ENCODE peak calls at places on chromosome 22, in four cellular contexts. L is left ventricle myocardium inferior, G is osteocyte, U is ovary. C is an unnamed sample.

GRCh38 chr22:47592791-47593190 is 830.3 kb downstream of the TBC1D22A start:
- DNase-seq in L (no peak), G (peak), U (no peak), C (no peak)

GRCh38 chr22:32206774-32207758 is 2.2 kb upstream of the RFPL2 start:
- DNase-seq in L (no peak), G (no peak), U (no peak), C (peak)

GRCh38 chr22:43388420-43388851 is 23.4 kb upstream of the MPPED1 start:
- DNase-seq in L (peak), G (peak), U (peak), C (peak)

GRCh38 chr22:50507421-50507990 is at the start of gene LMF2:
- DNase-seq in L (peak), G (peak), U (peak), C (peak)

GRCh38 chr22:31210830-31211503 is 1.1 kb upstream of the LIMK2 start:
- DNase-seq in L (peak), G (no peak), U (no peak), C (peak)

GRCh38 chr22:45887202-45888131 is 89.5 kb downstream of the WNT7B start:
- DNase-seq in L (peak), G (no peak), U (no peak), C (no peak)

GRCh38 chr22:22565991-22566390 is 6.9 kb upstream of the PRAME start:
- DNase-seq in L (no peak), G (no peak), U (no peak), C (no peak)

GRCh38 chr22:37317698-37318210 is 35.4 kb downstream of the CYTH4 start:
- DNase-seq in L (no peak), G (no peak), U (no peak), C (no peak)

GRCh38 chr22:26558246-26558895 is 31.6 kb downstream of the TPST2 start:
- DNase-seq in L (no peak), G (no peak), U (no peak), C (no peak)

GRCh38 chr22:30838111-30838510 is 130.5 kb downstream of the MORC2 start:
- DNase-seq in L (no peak), G (peak), U (no peak), C (no peak)

GRCh38 chr22:48547971-48548370 is 1279.7 kb downstream of the BRD1 start:
- DNase-seq in L (no peak), G (no peak), U (no peak), C (no peak)

GRCh38 chr22:38730411-38730871 is 24.7 kb downstream of the GTPBP1 start:
- DNase-seq in L (no peak), G (no peak), U (no peak), C (no peak)

GRCh38 chr22:40213478-40213877 is 35.8 kb downstream of the TNRC6B start:
- DNase-seq in L (no peak), G (peak), U (no peak), C (no peak)

GRCh38 chr22:30483169-30483568 is 11.4 kb upstream of the SEC14L3 start:
- DNase-seq in L (no peak), G (no peak), U (no peak), C (no peak)

GRCh38 chr22:31575190-31575589 is 78.9 kb downstream of the SFI1 start:
- DNase-seq in L (no peak), G (no peak), U (peak), C (no peak)

GRCh38 chr22:36374603-36375024 is 13.2 kb downstream of the MYH9 start:
- DNase-seq in L (no peak), G (no peak), U (no peak), C (peak)

GRCh38 chr22:42856179-42856864 is 751 bp downstream of the ARFGAP3 start:
- DNase-seq in L (peak), G (no peak), U (peak), C (peak)

GRCh38 chr22:31093956-31094622 is 13.0 kb downstream of the SMTN start:
- DNase-seq in L (peak), G (no peak), U (peak), C (no peak)

GRCh38 chr22:49358041-49358440 is 469.6 kb downstream of the BRD1 start:
- DNase-seq in L (no peak), G (peak), U (no peak), C (no peak)

GRCh38 chr22:24968066-24968561 is 15.6 kb downstream of the KIAA1671 start:
- DNase-seq in L (no peak), G (no peak), U (no peak), C (no peak)

GRCh38 chr22:47130883-47131610 is 368.6 kb downstream of the TBC1D22A start:
- DNase-seq in L (peak), G (no peak), U (no peak), C (no peak)

GRCh38 chr22:33542153-33542552 is 378.1 kb downstream of the LARGE1 start:
- DNase-seq in L (no peak), G (no peak), U (no peak), C (no peak)

GRCh38 chr22:50656122-50657070 is 16.2 kb upstream of the SHANK3 start:
- DNase-seq in L (no peak), G (peak), U (no peak), C (no peak)

DNA sequence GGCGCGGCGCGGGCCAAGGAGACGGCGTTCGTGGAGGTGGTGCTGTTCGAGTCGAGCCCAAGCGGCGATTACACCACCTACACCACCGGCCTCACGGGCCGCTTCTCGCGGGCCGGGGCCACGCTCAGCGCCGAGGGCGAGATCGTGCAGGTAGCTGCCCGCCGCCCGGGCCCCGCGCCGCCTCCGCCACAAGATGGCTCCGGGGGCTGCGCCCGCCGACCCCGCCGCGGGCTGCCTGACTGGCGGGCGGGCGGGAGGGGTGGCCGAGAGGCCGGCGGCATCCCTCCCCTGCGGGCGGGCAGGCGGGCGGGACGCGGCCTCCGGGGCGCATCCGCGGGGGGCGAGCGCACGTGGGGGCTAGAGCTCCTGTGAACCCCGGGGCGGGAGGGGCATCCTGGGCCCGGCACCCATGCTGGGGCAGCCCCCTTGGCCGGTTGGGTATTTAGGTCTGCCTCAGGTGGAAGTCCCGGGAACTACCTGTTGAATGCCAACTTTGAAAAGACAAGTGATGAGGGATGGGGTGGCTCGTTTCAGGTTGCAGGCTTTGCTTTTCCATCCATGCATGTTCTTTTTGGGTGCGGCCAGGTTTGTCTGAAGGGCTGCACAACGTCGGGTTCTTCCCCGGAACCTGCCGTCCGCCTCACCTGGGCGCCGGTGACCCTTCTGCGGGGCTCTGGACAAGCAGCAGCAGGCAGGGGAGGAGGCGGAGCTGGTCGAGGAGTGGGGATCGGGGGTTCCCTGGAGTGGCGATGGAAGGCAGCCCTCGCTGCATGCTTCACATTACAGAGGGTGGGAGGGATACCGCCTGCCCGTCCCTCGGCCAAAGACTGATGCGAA is 763 bp downstream of the ZNRF3 start:
- DNase-seq in L (peak), G (no peak), U (peak), C (peak)
- TF ChIP-seq CTCF in L (no peak), G (peak), U (no peak), C (peak)

GRCh38 chr22:44582016-44582415 is 84.0 kb upstream of the RTL6 start:
- DNase-seq in L (no peak), G (no peak), U (no peak), C (no peak)

GRCh38 chr22:44578516-44579230 is 80.6 kb upstream of the RTL6 start:
- DNase-seq in L (no peak), G (no peak), U (no peak), C (no peak)

GRCh38 chr22:44580176-44580575 is 82.1 kb upstream of the RTL6 start:
- DNase-seq in L (no peak), G (no peak), U (no peak), C (no peak)

GRCh38 chr22:44583076-44583760 is 85.2 kb upstream of the RTL6 start:
- DNase-seq in L (peak), G (no peak), U (no peak), C (no peak)

DNA sequence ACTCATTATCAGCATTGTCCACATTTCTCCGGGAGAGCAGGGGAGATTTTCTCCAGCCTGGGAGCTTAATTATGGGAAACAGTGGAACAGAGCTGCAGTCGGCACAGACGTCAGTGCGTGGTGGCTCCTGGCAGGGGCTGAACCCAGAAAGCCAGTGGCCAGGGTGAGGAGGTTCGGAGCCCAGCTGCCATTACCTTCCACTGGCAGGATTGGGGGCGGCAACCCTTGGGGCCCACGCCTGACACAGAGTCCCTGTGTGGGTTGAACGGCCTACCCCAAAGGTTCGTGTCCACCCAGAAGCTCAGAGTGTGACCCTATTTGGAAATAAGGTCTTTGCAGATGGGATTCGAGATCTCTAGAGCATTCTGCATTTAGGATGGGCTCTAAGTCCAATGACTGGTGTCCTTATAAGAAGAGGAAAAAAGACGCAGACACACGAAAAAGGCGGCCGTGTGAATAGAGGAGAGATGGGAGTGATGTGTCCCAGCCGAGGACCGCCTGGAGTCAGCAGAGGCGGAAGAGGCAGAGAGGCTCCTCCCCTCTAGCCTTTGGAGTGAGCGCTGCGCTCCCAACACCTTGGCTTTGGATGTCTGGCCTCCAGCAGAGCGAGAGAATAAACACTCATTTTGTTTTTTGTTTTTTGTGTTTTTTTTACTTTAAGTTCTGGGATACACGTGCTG is 82.9 kb upstream of the RTL6 start:
- DNase-seq in L (no peak), G (no peak), U (no peak), C (no peak)
- TF ChIP-seq CTCF in L (no peak), G (no peak), U (no peak), C (no peak)

GRCh38 chr22:18024276-18024939 is at the start of gene MICAL3:
- DNase-seq in L (peak), G (peak), U (peak), C (peak)

GRCh38 chr22:18022851-18023250 is 1.5 kb downstream of the MICAL3 start:
- DNase-seq in L (no peak), G (no peak), U (no peak), C (no peak)

GRCh38 chr22:18024956-18025720 is 777 bp upstream of the MICAL3 start:
- DNase-seq in L (no peak), G (no peak), U (no peak), C (no peak)

GRCh38 chr22:18021431-18021830 is 2.9 kb downstream of the MICAL3 start:
- DNase-seq in L (no peak), G (no peak), U (no peak), C (no peak)

GRCh38 chr22:18023509-18024275 is 669 bp downstream of the MICAL3 start:
- DNase-seq in L (peak), G (no peak), U (peak), C (peak)
- TF ChIP-seq CTCF in L (no peak), G (no peak), U (no peak), C (no peak)

DNA sequence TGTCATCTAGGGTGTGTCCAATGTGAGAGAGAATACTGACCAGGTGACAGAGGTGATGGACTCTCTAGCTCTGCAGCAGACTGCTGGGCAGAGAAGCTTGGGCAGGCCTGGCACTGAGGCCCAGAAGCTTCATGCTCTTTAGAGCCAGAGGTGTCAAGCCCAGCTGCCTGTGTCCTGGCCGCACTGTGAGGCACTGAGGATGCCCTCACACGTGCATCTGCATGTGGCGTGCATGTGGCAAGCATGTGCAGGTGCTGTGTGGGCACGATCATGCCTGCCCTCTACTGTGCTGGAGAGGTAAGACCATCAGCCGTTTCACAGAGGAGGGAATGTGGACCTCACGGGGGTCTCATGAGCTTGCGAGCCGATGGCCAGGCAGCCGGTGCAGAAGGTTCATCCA is 15.8 kb upstream of the TXNRD2 start:
- DNase-seq in L (peak), G (no peak), U (no peak), C (no peak)
- TF ChIP-seq CTCF in L (no peak), G (no peak), U (no peak), C (no peak)

DNA sequence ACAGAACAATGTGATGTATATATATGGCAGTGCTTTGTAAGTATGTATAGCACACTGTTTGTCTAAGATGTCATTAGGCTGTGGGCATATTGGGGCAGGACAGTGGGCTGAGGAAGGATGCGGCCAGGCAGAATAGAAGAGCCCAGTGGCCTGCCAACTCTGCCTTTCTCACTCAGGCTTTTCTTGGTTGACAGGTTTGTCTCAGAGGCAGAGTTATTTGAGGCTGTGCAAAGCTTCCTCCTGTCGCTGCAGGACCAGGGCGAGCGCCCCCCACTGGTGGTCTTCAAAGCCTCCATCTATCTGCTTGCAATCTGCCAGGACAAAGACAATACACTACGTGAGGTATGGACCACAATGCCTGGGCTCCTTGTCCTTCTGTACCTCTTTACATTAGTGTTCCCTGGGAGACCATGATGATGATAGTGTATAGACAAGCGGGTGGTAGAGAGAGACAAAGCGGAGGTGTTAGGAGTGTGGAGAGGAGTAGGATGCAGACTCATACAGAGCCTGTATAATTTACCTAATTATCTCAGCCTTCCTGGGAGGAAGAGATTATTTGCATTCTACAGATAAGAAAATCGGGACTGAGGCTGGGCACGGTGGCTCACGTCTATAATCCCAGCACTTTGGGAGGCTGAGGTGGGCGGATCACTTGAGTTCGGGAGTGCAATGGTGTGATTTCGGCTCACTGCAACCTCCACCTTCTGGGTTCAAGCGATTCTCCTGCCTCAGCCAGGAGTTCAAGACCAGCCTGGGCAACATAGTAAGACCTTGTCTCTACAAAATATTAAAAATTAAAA is 37.3 kb upstream of the CCDC134 start:
- DNase-seq in L (no peak), G (no peak), U (no peak), C (peak)
- TF ChIP-seq CTCF in L (peak), G (peak), U (no peak), C (peak)

C was measured in activated CD8-positive, alpha-beta T cell treated with anti-CD3 and anti-CD28 coated beads for 36 hours.